ENCODE peak calls at places on chromosomes 1 and 21, in seven cellular contexts. N, T, V, S, A, R and I are unnamed samples.

GRCh38 chr1:220908757-220909156 is 29.5 kb downstream of the HLX start:
- DNase-seq in N (no peak), T (peak), V (no peak), S (no peak), A (no peak), R (no peak), I (no peak)

GRCh38 chr1:51916587-51917405 is 38.3 kb upstream of the NRDC start:
- DNase-seq in N (no peak), T (no peak), V (no peak), S (no peak), A (peak), R (no peak), I (no peak)

GRCh38 chr21:45138199-45139002 is 64.0 kb downstream of the ADARB1 start:
- DNase-seq in N (peak), T (peak), V (peak), S (peak), A (peak), R (peak), I (peak)

GRCh38 chr1:226118357-226118756 is 55.8 kb downstream of the H3-3A start:
- DNase-seq in N (no peak), T (no peak), V (no peak), S (no peak), A (no peak), R (no peak), I (no peak)

GRCh38 chr1:232450626-232451025 is 179.3 kb downstream of the SIPA1L2 start:
- DNase-seq in N (no peak), T (no peak), V (no peak), S (no peak), A (no peak), R (no peak), I (no peak)

GRCh38 chr1:97506368-97506767 is 414.5 kb downstream of the DPYD start:
- DNase-seq in N (no peak), T (no peak), V (no peak), S (no peak), A (no peak), R (no peak), I (no peak)

GRCh38 chr1:180092931-180093650 is 61.6 kb upstream of the QSOX1 start:
- DNase-seq in N (no peak), T (no peak), V (no peak), S (no peak), A (no peak), R (no peak), I (no peak)

GRCh38 chr1:184524248-184524647 is 137.4 kb downstream of the C1orf21 start:
- DNase-seq in N (no peak), T (no peak), V (no peak), S (no peak), A (peak), R (no peak), I (no peak)

GRCh38 chr1:15525043-15525958 is 1.3 kb upstream of the CASP9 start:
- DNase-seq in N (peak), T (no peak), V (no peak), S (peak), A (peak), R (no peak), I (no peak)

GRCh38 chr1:228265167-228265566 is 57.3 kb downstream of the OBSCN start:
- DNase-seq in N (no peak), T (no peak), V (no peak), S (no peak), A (peak), R (no peak), I (no peak)

GRCh38 chr1:222579316-222579715 is 10.4 kb downstream of the TAF1A start:
- DNase-seq in N (no peak), T (no peak), V (no peak), S (no peak), A (no peak), R (no peak), I (no peak)

GRCh38 chr1:38958967-38959366 is 17.3 kb upstream of the RHBDL2 start:
- DNase-seq in N (no peak), T (no peak), V (no peak), S (peak), A (peak), R (no peak), I (no peak)

GRCh38 chr1:211648980-211649934 is 26.2 kb downstream of the NEK2 start:
- DNase-seq in N (peak), T (no peak), V (no peak), S (no peak), A (no peak), R (no peak), I (no peak)

GRCh38 chr1:54118704-54119103 is 34.1 kb downstream of the CDCP2 start:
- DNase-seq in N (no peak), T (no peak), V (no peak), S (no peak), A (peak), R (no peak), I (no peak)

GRCh38 chr1:94892604-94893280 is 34.2 kb downstream of the CNN3 start:
- DNase-seq in N (no peak), T (no peak), V (no peak), S (no peak), A (no peak), R (no peak), I (no peak)

GRCh38 chr21:43921979-43922945 is 57.2 kb downstream of the AGPAT3 start:
- DNase-seq in N (no peak), T (no peak), V (no peak), S (peak), A (peak), R (peak), I (no peak)

GRCh38 chr1:60132985-60133673 is 59.6 kb upstream of the C1orf87 start:
- DNase-seq in N (no peak), T (no peak), V (no peak), S (no peak), A (peak), R (no peak), I (no peak)

GRCh38 chr1:48831579-48831978 is 54.9 kb upstream of the BEND5 start:
- DNase-seq in N (no peak), T (no peak), V (no peak), S (no peak), A (no peak), R (no peak), I (no peak)

GRCh38 chr1:180623579-180624347 is 8.1 kb upstream of the XPR1 start:
- DNase-seq in N (no peak), T (no peak), V (no peak), S (peak), A (peak), R (no peak), I (no peak)

GRCh38 chr1:27299385-27300252 is 22.3 kb upstream of the TMEM222 start:
- DNase-seq in N (peak), T (no peak), V (peak), S (peak), A (peak), R (no peak), I (no peak)

GRCh38 chr1:39409055-39409816 is 82.2 kb upstream of the BMP8A start:
- DNase-seq in N (peak), T (peak), V (peak), S (peak), A (peak), R (peak), I (no peak)

GRCh38 chr21:39715804-39716397 is 29.1 kb upstream of the IGSF5 start:
- DNase-seq in N (peak), T (peak), V (peak), S (peak), A (peak), R (peak), I (peak)

GRCh38 chr1:156860639-156861423 is at the start of gene NTRK1:
- DNase-seq in N (peak), T (no peak), V (no peak), S (peak), A (peak), R (peak), I (peak)

GRCh38 chr1:15714438-15715136 is 21.5 kb upstream of the SLC25A34 start:
- DNase-seq in N (no peak), T (no peak), V (peak), S (no peak), A (peak), R (no peak), I (no peak)

GRCh38 chr1:26831546-26832248 is 5.2 kb downstream of the ZDHHC18 start:
- DNase-seq in N (no peak), T (no peak), V (no peak), S (no peak), A (no peak), R (no peak), I (no peak)

GRCh38 chr1:228134591-228134990 is 5.5 kb upstream of the GUK1 start:
- DNase-seq in N (no peak), T (no peak), V (no peak), S (no peak), A (no peak), R (no peak), I (no peak)

GRCh38 chr1:98677288-98677687 is 15.8 kb downstream of the SNX7 start:
- DNase-seq in N (no peak), T (no peak), V (no peak), S (no peak), A (peak), R (no peak), I (no peak)

GRCh38 chr1:6278263-6278662 is 17.4 kb upstream of the GPR153 start:
- DNase-seq in N (no peak), T (no peak), V (no peak), S (no peak), A (no peak), R (no peak), I (no peak)

GRCh38 chr1:217135569-217135915 is 412.3 kb upstream of the ESRRG start:
- DNase-seq in N (no peak), T (peak), V (no peak), S (peak), A (peak), R (no peak), I (no peak)

GRCh38 chr1:39387452-39387851 is 104.0 kb upstream of the BMP8A start:
- DNase-seq in N (no peak), T (no peak), V (no peak), S (peak), A (peak), R (no peak), I (no peak)

GRCh38 chr1:109490934-109491302 is 3.0 kb upstream of the CYB561D1 start:
- DNase-seq in N (no peak), T (no peak), V (no peak), S (no peak), A (no peak), R (no peak), I (no peak)

GRCh38 chr1:51738681-51739080 is 121.8 kb downstream of the OSBPL9 start:
- DNase-seq in N (no peak), T (no peak), V (no peak), S (no peak), A (no peak), R (no peak), I (no peak)

GRCh38 chr1:31931241-31932225 is 6.6 kb downstream of the PTP4A2 start:
- DNase-seq in N (no peak), T (no peak), V (no peak), S (peak), A (peak), R (no peak), I (no peak)

GRCh38 chr21:44090332-44090731 is 16.9 kb upstream of the PWP2 start:
- DNase-seq in N (peak), T (no peak), V (no peak), S (no peak), A (no peak), R (peak), I (no peak)

GRCh38 chr1:3319874-3320245 is 134.6 kb upstream of the ARHGEF16 start:
- DNase-seq in N (peak), T (peak), V (peak), S (peak), A (peak), R (no peak), I (no peak)

GRCh38 chr21:36047139-36047538 is 13.2 kb downstream of the SETD4 start:
- DNase-seq in N (peak), T (no peak), V (no peak), S (no peak), A (no peak), R (no peak), I (no peak)

DNA sequence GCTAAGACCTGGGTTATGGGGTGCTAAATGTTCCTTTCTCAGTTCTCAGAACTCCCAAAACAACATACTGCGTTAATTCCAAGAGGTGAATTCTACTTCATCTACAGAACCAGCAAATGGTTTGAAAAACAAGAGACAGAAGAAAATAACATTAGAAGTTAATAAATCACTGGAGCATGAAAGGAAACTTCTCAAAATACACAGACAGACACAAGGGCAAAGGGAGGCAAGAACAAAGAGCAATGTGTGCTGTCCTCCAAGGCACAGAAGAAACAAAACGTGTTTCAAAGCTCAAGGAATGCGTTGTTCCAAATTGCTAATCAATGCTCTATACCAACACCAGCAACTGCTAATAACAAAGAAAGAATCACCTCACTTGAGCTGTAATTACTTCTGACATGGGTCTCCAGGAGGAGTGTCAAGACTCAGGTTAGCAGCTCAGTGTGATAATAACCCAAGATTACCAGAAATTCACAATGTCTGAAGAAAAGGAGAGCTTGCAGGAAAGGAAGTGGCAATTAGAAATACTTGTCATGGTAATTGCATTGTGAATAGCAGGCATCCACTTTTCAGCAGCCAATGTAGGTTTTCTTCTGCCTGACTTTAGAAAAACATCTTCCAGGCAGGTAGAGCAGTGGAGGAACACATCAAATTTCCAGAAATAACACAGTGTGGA is 175.4 kb downstream of the SEC16B start:
- DNase-seq in N (no peak), T (no peak), V (no peak), S (peak), A (no peak), R (no peak), I (no peak)
- H3K27ac ChIP-seq in N (no peak), T (no peak), V (no peak), S (no peak), A (no peak), R (no peak), I (no peak)

GRCh38 chr1:8600336-8600735 is 217.1 kb downstream of the RERE start:
- DNase-seq in N (no peak), T (no peak), V (no peak), S (no peak), A (no peak), R (no peak), I (no peak)
- H3K27ac ChIP-seq in N (no peak), T (no peak), V (no peak), S (no peak), A (no peak), R (no peak), I (no peak)

GRCh38 chr1:20698195-20698910 is 19.5 kb downstream of the KIF17 start:
- DNase-seq in N (no peak), T (no peak), V (no peak), S (peak), A (peak), R (no peak), I (no peak)

GRCh38 chr1:20700636-20701215 is 17.1 kb downstream of the KIF17 start:
- DNase-seq in N (no peak), T (no peak), V (no peak), S (no peak), A (no peak), R (no peak), I (no peak)

GRCh38 chr1:20697560-20697959 is 20.2 kb downstream of the KIF17 start:
- DNase-seq in N (no peak), T (no peak), V (no peak), S (no peak), A (no peak), R (no peak), I (no peak)

GRCh38 chr1:20701446-20701845 is 16.4 kb downstream of the KIF17 start:
- DNase-seq in N (peak), T (no peak), V (no peak), S (no peak), A (no peak), R (no peak), I (no peak)

DNA sequence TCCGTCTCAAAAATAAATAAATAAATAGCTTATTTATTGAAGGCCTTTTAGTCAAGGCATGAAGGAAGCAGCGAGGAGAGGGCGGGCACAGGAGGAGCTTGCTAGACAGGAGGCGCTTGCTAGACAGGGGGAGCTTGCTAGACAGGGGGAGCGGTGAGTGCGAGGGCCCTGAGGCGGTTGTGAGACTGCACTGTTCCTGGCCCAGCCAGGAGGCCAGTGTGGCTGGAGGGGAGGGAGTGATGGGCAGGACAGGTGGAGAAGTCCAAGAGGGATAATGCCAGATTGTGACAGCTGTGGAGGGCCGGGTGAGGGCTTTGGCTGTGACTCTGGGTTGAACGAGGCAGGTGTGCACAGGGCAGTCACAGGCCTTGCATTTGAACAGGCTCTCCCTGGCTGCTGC is 18.2 kb downstream of the KIF17 start:
- DNase-seq in N (no peak), T (no peak), V (no peak), S (no peak), A (no peak), R (no peak), I (no peak)
- H3K27ac ChIP-seq in N (no peak), T (no peak), V (no peak), S (no peak), A (no peak), R (no peak), I (no peak)

GRCh38 chr1:25107643-25108010 is 124.7 kb downstream of the SYF2 start:
- DNase-seq in N (no peak), T (no peak), V (no peak), S (no peak), A (peak), R (no peak), I (no peak)
- H3K27ac ChIP-seq in N (no peak), T (no peak), V (no peak), S (no peak), A (no peak), R (no peak), I (no peak)

DNA sequence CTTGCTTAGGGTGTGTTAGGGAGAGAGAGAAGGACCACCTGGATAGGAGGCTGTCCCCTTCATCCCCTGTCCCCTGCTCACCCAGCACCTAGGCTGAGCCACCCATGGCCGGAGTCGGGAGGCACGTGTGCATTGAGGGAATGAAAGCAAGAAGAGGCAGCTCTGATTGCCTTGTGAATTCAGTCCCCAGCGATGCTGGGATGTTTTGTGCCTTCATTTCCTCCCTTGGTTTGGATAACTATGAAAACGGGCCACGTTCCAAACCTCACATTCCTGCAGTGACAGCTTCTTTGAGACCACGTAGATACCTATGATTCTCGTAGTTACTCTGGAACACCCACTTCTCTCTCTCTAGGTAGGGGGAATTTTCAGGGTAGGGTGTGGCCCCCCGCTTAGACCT is 67.1 kb downstream of the MAN1C1 start:
- DNase-seq in N (no peak), T (no peak), V (no peak), S (no peak), A (peak), R (no peak), I (no peak)
- H3K27ac ChIP-seq in N (no peak), T (no peak), V (no peak), S (no peak), A (no peak), R (no peak), I (no peak)